ENCODE peak calls at places on chromosomes 13 and 19, in eight cellular contexts. B, Q, Z, V, D, T, F and R are unnamed samples.

GRCh38 chr19:54114340-54114826 is 1.1 kb downstream of the TFPT start:
- DNase-seq in B (peak), Q (peak), Z (peak), V (peak), D (peak), T (peak), F (peak), R (no peak)

GRCh38 chr13:30257433-30258099 is 49.8 kb downstream of the KATNAL1 start:
- DNase-seq in B (no peak), Q (no peak), Z (peak), V (no peak), D (peak), T (no peak), F (no peak), R (no peak)

GRCh38 chr19:2695288-2695866 is 7.1 kb downstream of the GNG7 start:
- DNase-seq in B (no peak), Q (no peak), Z (no peak), V (no peak), D (no peak), T (no peak), F (no peak), R (no peak)

GRCh38 chr19:1911995-1912394 is 6.8 kb downstream of the ADAT3 start:
- DNase-seq in B (no peak), Q (no peak), Z (no peak), V (peak), D (no peak), T (no peak), F (no peak), R (no peak)

GRCh38 chr19:16290692-16291091 is 33.9 kb upstream of the KLF2 start:
- DNase-seq in B (no peak), Q (no peak), Z (no peak), V (no peak), D (no peak), T (no peak), F (no peak), R (no peak)

GRCh38 chr19:15432018-15432494 is 13.3 kb upstream of the AKAP8L start:
- DNase-seq in B (peak), Q (no peak), Z (peak), V (no peak), D (peak), T (no peak), F (no peak), R (no peak)

GRCh38 chr13:25493930-25494707 is 122.3 kb downstream of the ATP8A2 start:
- DNase-seq in B (no peak), Q (no peak), Z (no peak), V (no peak), D (no peak), T (no peak), F (no peak), R (no peak)

GRCh38 chr19:33419763-33420080 is 46.2 kb downstream of the CEBPG start:
- DNase-seq in B (no peak), Q (no peak), Z (no peak), V (no peak), D (no peak), T (no peak), F (no peak), R (no peak)

GRCh38 chr13:45119469-45119989 is 781 bp upstream of the GTF2F2 start:
- DNase-seq in B (peak), Q (peak), Z (peak), V (peak), D (peak), T (peak), F (no peak), R (peak)

GRCh38 chr19:17610384-17610783 is 54.9 kb downstream of the COLGALT1 start:
- DNase-seq in B (peak), Q (peak), Z (peak), V (no peak), D (peak), T (no peak), F (no peak), R (no peak)

GRCh38 chr19:29866011-29866410 is 54.2 kb downstream of the CCNE1 start:
- DNase-seq in B (no peak), Q (no peak), Z (no peak), V (no peak), D (no peak), T (no peak), F (peak), R (peak)

GRCh38 chr13:30256713-30257432 is 50.5 kb downstream of the KATNAL1 start:
- DNase-seq in B (peak), Q (no peak), Z (no peak), V (no peak), D (no peak), T (no peak), F (no peak), R (no peak)

GRCh38 chr13:19967619-19968018 is 9.1 kb downstream of the ZMYM2 start:
- DNase-seq in B (no peak), Q (no peak), Z (no peak), V (no peak), D (no peak), T (no peak), F (no peak), R (no peak)

GRCh38 chr19:8194528-8195275 is 14.5 kb upstream of the CERS4 start:
- DNase-seq in B (no peak), Q (no peak), Z (no peak), V (peak), D (peak), T (peak), F (no peak), R (no peak)

GRCh38 chr19:12987781-12988180 is 7.5 kb upstream of the NFIX start:
- DNase-seq in B (no peak), Q (no peak), Z (no peak), V (no peak), D (no peak), T (no peak), F (no peak), R (no peak)

GRCh38 chr13:67143544-67144115 is 86.5 kb downstream of the PCDH9 start:
- DNase-seq in B (no peak), Q (no peak), Z (no peak), V (no peak), D (no peak), T (no peak), F (no peak), R (no peak)

GRCh38 chr19:17865364-17866311 is 5.9 kb downstream of the RPL18A start:
- DNase-seq in B (no peak), Q (peak), Z (no peak), V (peak), D (no peak), T (no peak), F (no peak), R (no peak)

GRCh38 chr13:65292488-65292901 is 1937.6 kb downstream of the PCDH9 start:
- DNase-seq in B (peak), Q (peak), Z (no peak), V (no peak), D (no peak), T (no peak), F (no peak), R (no peak)

GRCh38 chr13:112743451-112744305 is 53.8 kb downstream of the ATP11A start:
- DNase-seq in B (no peak), Q (no peak), Z (no peak), V (no peak), D (no peak), T (no peak), F (no peak), R (no peak)

GRCh38 chr19:18245297-18245696 is 19.1 kb upstream of the PDE4C start:
- DNase-seq in B (no peak), Q (no peak), Z (no peak), V (no peak), D (no peak), T (no peak), F (no peak), R (no peak)

GRCh38 chr13:112159575-112160547 is 92.9 kb downstream of the SOX1 start:
- DNase-seq in B (no peak), Q (no peak), Z (no peak), V (peak), D (no peak), T (no peak), F (peak), R (no peak)

GRCh38 chr13:114000151-114001040 is 26.5 kb upstream of the C13orf46 start:
- DNase-seq in B (no peak), Q (no peak), Z (no peak), V (peak), D (no peak), T (no peak), F (peak), R (peak)